ENCODE peak calls at places on chromosomes 13 and 19, in four cellular contexts. I is RWPE2, B is K562, G is cardiac muscle cell. P is an unnamed sample.

GRCh38 chr13:94329754-94330551 is 149.5 kb downstream of the DCT start:
- DNase-seq in B (no peak), G (peak; percentile 96), I (no peak), P (peak; percentile 70)

GRCh38 chr13:76886292-76887061 is at the start of gene KCTD12:
- DNase-seq in G (peak; percentile 94), I (peak; percentile 79), B (peak; percentile 52), P (no peak)

GRCh38 chr13:73421310-73421912 is 362.6 kb downstream of the KLF5 start:
- DNase-seq in G (no peak), I (peak; percentile 79), B (no peak), P (no peak)

GRCh38 chr19:29516358-29516725 is 9.5 kb upstream of the VSTM2B start:
- DNase-seq in I (no peak), G (no peak), B (no peak), P (no peak)

GRCh38 chr13:33169273-33169980 is 116.1 kb downstream of the STARD13 start:
- DNase-seq in I (no peak), G (peak; percentile 80), B (no peak), P (peak; percentile 50)

GRCh38 chr13:62920181-62920580 is 1504.5 kb upstream of the PCDH20 start:
- DNase-seq in G (no peak), B (no peak), I (no peak), P (no peak)

GRCh38 chr19:45179063-45179847 is 671 bp downstream of the BLOC1S3 start:
- DNase-seq in G (peak; percentile 53), I (no peak), B (peak; percentile 70), P (no peak)

GRCh38 chr19:47231215-47232054 is 436 bp upstream of the BBC3 start:
- DNase-seq in G (peak; percentile 88), I (no peak), B (peak; percentile 90), P (peak; percentile 72)

GRCh38 chr13:28493740-28494536 is 990 bp downstream of the FLT1 start:
- DNase-seq in I (no peak), B (no peak), G (no peak), P (no peak)

GRCh38 chr13:78660130-78660857 is 1.3 kb upstream of the OBI1 start:
- DNase-seq in G (peak; percentile 24), I (no peak), B (no peak), P (no peak)

GRCh38 chr19:2478756-2479555 is 3.0 kb downstream of the GADD45B start:
- DNase-seq in G (peak; percentile 89), I (no peak), B (no peak), P (no peak)

GRCh38 chr13:42859760-42860159 is 78.4 kb downstream of the FAM216B start:
- DNase-seq in I (no peak), G (no peak), B (no peak), P (no peak)

GRCh38 chr13:45695198-45695730 is 6.9 kb upstream of the CBY2 start:
- DNase-seq in G (peak; percentile 5), I (no peak), B (no peak), P (no peak)

GRCh38 chr13:51728972-51729371 is 75.0 kb downstream of the DHRS12 start:
- DNase-seq in I (no peak), G (peak; percentile 91), B (no peak), P (peak; percentile 53)

GRCh38 chr13:77136902-77137420 is 110.0 kb upstream of the FBXL3 start:
- DNase-seq in B (no peak), G (peak; percentile 65), I (no peak), P (peak; percentile 82)

DNA sequence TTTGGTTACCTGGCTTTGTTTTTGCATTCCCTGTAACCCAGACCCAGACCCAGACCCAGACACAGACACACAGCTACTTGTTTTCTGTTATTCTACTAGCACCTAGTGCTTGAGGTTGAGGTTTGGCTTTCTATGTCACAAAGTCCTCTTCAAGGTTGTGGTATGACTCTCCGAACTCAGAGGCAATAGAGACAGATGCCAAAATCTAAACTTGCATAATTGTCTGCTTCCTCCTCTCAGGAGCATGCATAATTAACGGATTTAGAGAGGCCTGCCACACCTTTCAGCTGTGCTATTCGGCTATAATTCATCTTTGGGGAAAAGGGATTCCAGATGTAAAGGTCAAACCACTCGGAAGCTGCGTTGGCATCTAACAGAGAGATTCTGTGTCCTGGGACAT is 193.8 kb downstream of the TDRD3 start:
- DNase-seq in I (no peak), B (no peak), G (no peak), P (no peak)
- H3K4me3 ChIP-seq in I (no peak overlapping the region), B (no peak overlapping the region), G (no peak overlapping the region), P (no peak overlapping the region)

GRCh38 chr19:54030895-54031586 is 32.7 kb downstream of the VSTM1 start:
- DNase-seq in I (no peak), G (peak; percentile 34), B (peak; percentile 16), P (no peak)
- TF ChIP-seq CTCF in I (peak; percentile 36), G (peak; percentile 60), B (peak; percentile 63), P (peak; percentile 74)

GRCh38 chr13:24328145-24328544 is 18.8 kb downstream of the C1QTNF9 start:
- DNase-seq in B (no peak), G (no peak), I (no peak), P (no peak)
- H3K27ac ChIP-seq in B (no peak overlapping the region), G (no peak overlapping the region), I (no peak overlapping the region), P (no peak overlapping the region)

GRCh38 chr13:97091202-97091601 is 96.9 kb upstream of the OXGR1 start:
- DNase-seq in I (no peak), B (no peak), G (no peak), P (no peak)
- H3K4me3 ChIP-seq in I (no peak overlapping the region), B (no peak overlapping the region), G (no peak overlapping the region), P (no peak overlapping the region)

GRCh38 chr19:15259900-15260299 is 27.7 kb upstream of the EPHX3 start:
- DNase-seq in B (no peak), G (no peak), I (no peak), P (no peak)

GRCh38 chr19:15262011-15262410 is 29.8 kb upstream of the EPHX3 start:
- DNase-seq in G (no peak), B (no peak), I (no peak), P (no peak)

GRCh38 chr19:15263361-15263985 is 31.2 kb upstream of the EPHX3 start:
- DNase-seq in G (no peak), B (no peak), I (no peak), P (no peak)

GRCh38 chr19:15257782-15258181 is 25.5 kb upstream of the EPHX3 start:
- DNase-seq in G (no peak), I (no peak), B (no peak), P (no peak)

DNA sequence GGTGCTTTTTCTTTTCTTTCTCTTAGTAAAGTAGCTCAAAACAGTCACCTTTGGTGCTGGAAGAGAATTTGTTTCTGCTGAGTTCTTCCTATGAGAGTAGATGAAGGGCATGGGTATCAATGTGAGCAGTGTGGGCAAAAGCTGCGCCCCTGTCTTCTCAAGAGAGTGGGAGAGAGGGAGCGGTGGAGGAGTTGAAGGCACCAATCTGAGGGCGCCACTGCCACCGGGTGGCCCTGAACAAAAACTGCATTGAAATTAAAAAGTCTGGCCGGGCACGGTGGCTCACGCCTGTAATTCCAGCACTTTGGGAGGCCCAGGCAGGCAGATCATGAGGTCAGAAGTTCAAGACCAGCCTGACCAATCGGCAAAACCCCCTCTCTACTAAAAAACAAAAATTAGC is 28.7 kb upstream of the EPHX3 start:
- DNase-seq in I (no peak), B (no peak), G (no peak), P (no peak)
- TF ChIP-seq CTCF in I (peak; percentile 42), B (peak; percentile 3), G (peak; percentile 27), P (peak; percentile 36)

P was measured in AG04450.